ENCODE peak calls at places on chromosome 2, in six cellular contexts. One of them, this sample, is unnamed.

GRCh38 chr2:128577141-128577930 is 258.7 kb upstream of the HS6ST1 start:
- DNase-seq in neuronal stem cell: no peak
- DNase-seq in IMR-90: no peak
- DNase-seq in mesenchymal stem cell: no peak
- DNase-seq in H1: no peak
- DNase-seq in trophoblast cell: no peak
- DNase-seq in this sample: no peak

GRCh38 chr2:230921806-230922595 is 3.0 kb downstream of the GPR55 start:
- DNase-seq in neuronal stem cell: no peak
- DNase-seq in IMR-90: no peak
- DNase-seq in mesenchymal stem cell: no peak
- DNase-seq in H1: no peak
- DNase-seq in trophoblast cell: peak; percentile 9
- DNase-seq in this sample: peak; percentile 21

GRCh38 chr2:17877811-17878221 is 651 bp upstream of the KCNS3 start:
- DNase-seq in neuronal stem cell: peak; percentile 26
- DNase-seq in IMR-90: no peak
- DNase-seq in mesenchymal stem cell: peak; percentile 26
- DNase-seq in H1: peak; percentile 58
- DNase-seq in trophoblast cell: peak; percentile 31
- DNase-seq in this sample: peak; percentile 44

GRCh38 chr2:16199882-16200590 is 259.7 kb downstream of the MYCN start:
- DNase-seq in neuronal stem cell: no peak
- DNase-seq in IMR-90: no peak
- DNase-seq in mesenchymal stem cell: no peak
- DNase-seq in H1: no peak
- DNase-seq in trophoblast cell: no peak
- DNase-seq in this sample: no peak

GRCh38 chr2:202609381-202610145 is 25.2 kb upstream of the FAM117B start:
- DNase-seq in neuronal stem cell: no peak
- DNase-seq in IMR-90: no peak
- DNase-seq in mesenchymal stem cell: no peak
- DNase-seq in H1: no peak
- DNase-seq in trophoblast cell: no peak
- DNase-seq in this sample: no peak

GRCh38 chr2:17166506-17166905 is 351.7 kb downstream of the RAD51AP2 start:
- DNase-seq in neuronal stem cell: no peak
- DNase-seq in IMR-90: peak; percentile 4
- DNase-seq in mesenchymal stem cell: peak; percentile 59
- DNase-seq in H1: no peak
- DNase-seq in trophoblast cell: no peak
- DNase-seq in this sample: no peak

GRCh38 chr2:166060191-166060590 is 67.6 kb downstream of the SCN1A start:
- DNase-seq in neuronal stem cell: no peak
- DNase-seq in IMR-90: peak; percentile 22
- DNase-seq in mesenchymal stem cell: no peak
- DNase-seq in H1: no peak
- DNase-seq in trophoblast cell: no peak
- DNase-seq in this sample: no peak

GRCh38 chr2:168830958-168831357 is 28.5 kb downstream of the NOSTRIN start:
- DNase-seq in neuronal stem cell: no peak
- DNase-seq in IMR-90: no peak
- DNase-seq in mesenchymal stem cell: no peak
- DNase-seq in H1: no peak
- DNase-seq in trophoblast cell: no peak
- DNase-seq in this sample: no peak

GRCh38 chr2:219603784-219604183 is 6.1 kb downstream of the STK11IP start:
- DNase-seq in neuronal stem cell: no peak
- DNase-seq in IMR-90: no peak
- DNase-seq in mesenchymal stem cell: no peak
- DNase-seq in H1: no peak
- DNase-seq in trophoblast cell: no peak
- DNase-seq in this sample: no peak

GRCh38 chr2:88227446-88227845 is 57.3 kb downstream of the THNSL2 start:
- DNase-seq in neuronal stem cell: no peak
- DNase-seq in IMR-90: no peak
- DNase-seq in mesenchymal stem cell: no peak
- DNase-seq in H1: no peak
- DNase-seq in trophoblast cell: no peak
- DNase-seq in this sample: no peak

GRCh38 chr2:30072250-30072842 is 74.5 kb upstream of the YPEL5 start:
- DNase-seq in neuronal stem cell: peak; percentile 81
- DNase-seq in IMR-90: peak; percentile 72
- DNase-seq in mesenchymal stem cell: peak; percentile 70
- DNase-seq in H1: peak; percentile 83
- DNase-seq in trophoblast cell: peak; percentile 95
- DNase-seq in this sample: peak; percentile 83

GRCh38 chr2:234378440-234378839 is 118.4 kb downstream of the ARL4C start:
- DNase-seq in neuronal stem cell: no peak
- DNase-seq in IMR-90: peak; percentile 62
- DNase-seq in mesenchymal stem cell: no peak
- DNase-seq in H1: no peak
- DNase-seq in trophoblast cell: peak; percentile 80
- DNase-seq in this sample: no peak

GRCh38 chr2:168030862-168031624 is 216.4 kb downstream of the STK39 start:
- DNase-seq in neuronal stem cell: no peak
- DNase-seq in IMR-90: peak; percentile 95
- DNase-seq in mesenchymal stem cell: peak; percentile 82
- DNase-seq in H1: no peak
- DNase-seq in trophoblast cell: no peak
- DNase-seq in this sample: no peak

GRCh38 chr2:211035548-211036185 is 479.3 kb downstream of the CPS1 start:
- DNase-seq in neuronal stem cell: peak; percentile 26
- DNase-seq in IMR-90: peak; percentile 4
- DNase-seq in mesenchymal stem cell: peak; percentile 46
- DNase-seq in H1: no peak
- DNase-seq in trophoblast cell: peak; percentile 23
- DNase-seq in this sample: no peak

GRCh38 chr2:175366814-175367213 is 185.3 kb upstream of the ATP5MC3 start:
- DNase-seq in neuronal stem cell: peak; percentile 41
- DNase-seq in IMR-90: peak; percentile 43
- DNase-seq in mesenchymal stem cell: peak; percentile 42
- DNase-seq in H1: peak; percentile 53
- DNase-seq in trophoblast cell: peak; percentile 65
- DNase-seq in this sample: peak; percentile 52

GRCh38 chr2:211760103-211760502 is 778.5 kb downstream of the ERBB4 start:
- DNase-seq in neuronal stem cell: no peak
- DNase-seq in IMR-90: no peak
- DNase-seq in mesenchymal stem cell: no peak
- DNase-seq in H1: no peak
- DNase-seq in trophoblast cell: peak; percentile 11
- DNase-seq in this sample: no peak

DNA sequence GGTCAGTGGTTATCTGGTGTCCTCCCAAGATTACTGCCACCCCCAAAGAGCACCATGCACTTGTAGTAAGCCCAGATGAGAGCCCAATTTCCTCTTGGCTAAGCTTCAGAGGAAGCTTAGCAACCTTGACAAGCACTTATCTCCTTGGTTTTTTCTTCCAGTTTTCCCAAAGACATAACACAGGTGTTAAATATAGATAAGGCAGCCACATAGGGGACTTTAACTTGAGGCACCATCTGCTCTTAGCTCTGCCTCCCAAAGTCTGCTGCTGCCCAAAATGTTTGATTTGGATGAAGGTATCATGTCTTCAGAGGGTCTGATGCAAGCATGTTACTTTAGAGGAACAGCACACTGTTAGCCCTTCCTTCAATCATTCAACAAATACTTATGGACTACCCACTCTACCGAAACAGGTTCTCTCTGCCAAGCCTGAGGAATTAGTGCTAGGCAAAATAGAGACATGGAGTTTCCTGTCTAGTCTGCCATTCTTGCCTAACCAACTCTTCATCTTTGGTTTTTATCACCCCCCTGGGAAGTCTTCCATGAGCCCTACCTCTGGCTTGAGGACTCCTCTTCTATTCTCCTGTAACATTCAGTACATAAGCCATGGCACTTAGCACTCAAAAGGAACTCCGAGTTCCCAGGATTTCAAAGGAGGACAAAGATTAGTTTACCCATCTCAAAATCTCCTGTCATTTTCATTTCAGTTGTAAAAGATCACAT is 73.7 kb downstream of the SP3 start:
- DNase-seq in neuronal stem cell: no peak
- DNase-seq in IMR-90: no peak
- DNase-seq in mesenchymal stem cell: no peak
- DNase-seq in H1: no peak
- DNase-seq in trophoblast cell: no peak
- DNase-seq in this sample: no peak
- H4K91ac ChIP-seq in neuronal stem cell: no peak overlapping the region
- H4K91ac ChIP-seq in IMR-90: no peak overlapping the region
- H4K91ac ChIP-seq in mesenchymal stem cell: no peak overlapping the region
- H4K91ac ChIP-seq in H1: no peak overlapping the region
- H4K91ac ChIP-seq in trophoblast cell: no peak overlapping the region
- H4K91ac ChIP-seq in this sample: no peak overlapping the region

GRCh38 chr2:213274143-213274542 is 10.1 kb upstream of the SPAG16 start:
- DNase-seq in neuronal stem cell: no peak
- DNase-seq in IMR-90: no peak
- DNase-seq in mesenchymal stem cell: no peak
- DNase-seq in H1: no peak
- DNase-seq in trophoblast cell: no peak
- DNase-seq in this sample: no peak
- H4K91ac ChIP-seq in neuronal stem cell: no peak overlapping the region
- H4K91ac ChIP-seq in IMR-90: no peak overlapping the region
- H4K91ac ChIP-seq in mesenchymal stem cell: no peak overlapping the region
- H4K91ac ChIP-seq in H1: no peak overlapping the region
- H4K91ac ChIP-seq in trophoblast cell: no peak overlapping the region
- H4K91ac ChIP-seq in this sample: no peak overlapping the region

GRCh38 chr2:77018219-77018618 is 504.0 kb downstream of the LRRTM4 start:
- DNase-seq in neuronal stem cell: peak; percentile 55
- DNase-seq in IMR-90: no peak
- DNase-seq in mesenchymal stem cell: no peak
- DNase-seq in H1: no peak
- DNase-seq in trophoblast cell: no peak
- DNase-seq in this sample: no peak
- H4K91ac ChIP-seq in neuronal stem cell: no peak overlapping the region
- H4K91ac ChIP-seq in IMR-90: no peak overlapping the region
- H4K91ac ChIP-seq in mesenchymal stem cell: no peak overlapping the region
- H4K91ac ChIP-seq in H1: no peak overlapping the region
- H4K91ac ChIP-seq in trophoblast cell: no peak overlapping the region
- H4K91ac ChIP-seq in this sample: no peak overlapping the region

DNA sequence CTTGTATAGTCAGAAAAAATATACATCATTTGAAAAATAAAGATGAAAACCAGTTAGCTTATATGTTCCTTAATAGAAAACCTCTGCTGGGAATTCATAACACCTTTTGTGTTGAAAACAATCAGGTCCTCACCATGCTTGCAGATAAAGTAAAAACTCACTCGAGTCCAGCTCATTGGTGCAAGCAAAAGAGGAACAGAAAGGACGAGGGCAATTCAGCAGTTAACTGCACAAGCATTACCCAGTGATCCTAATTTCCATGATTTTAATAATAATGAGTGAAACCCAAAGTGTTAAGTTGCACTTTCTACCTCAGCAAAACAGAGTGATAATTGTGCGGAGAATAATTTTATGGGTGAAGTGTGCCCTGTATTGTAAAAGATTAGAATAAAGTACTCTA is 839.9 kb downstream of the BCL11A start:
- DNase-seq in neuronal stem cell: no peak
- DNase-seq in IMR-90: no peak
- DNase-seq in mesenchymal stem cell: no peak
- DNase-seq in H1: no peak
- DNase-seq in trophoblast cell: no peak
- DNase-seq in this sample: no peak
- H4K91ac ChIP-seq in neuronal stem cell: no peak overlapping the region
- H4K91ac ChIP-seq in IMR-90: no peak overlapping the region
- H4K91ac ChIP-seq in mesenchymal stem cell: no peak overlapping the region
- H4K91ac ChIP-seq in H1: no peak overlapping the region
- H4K91ac ChIP-seq in trophoblast cell: no peak overlapping the region
- H4K91ac ChIP-seq in this sample: no peak overlapping the region

DNA sequence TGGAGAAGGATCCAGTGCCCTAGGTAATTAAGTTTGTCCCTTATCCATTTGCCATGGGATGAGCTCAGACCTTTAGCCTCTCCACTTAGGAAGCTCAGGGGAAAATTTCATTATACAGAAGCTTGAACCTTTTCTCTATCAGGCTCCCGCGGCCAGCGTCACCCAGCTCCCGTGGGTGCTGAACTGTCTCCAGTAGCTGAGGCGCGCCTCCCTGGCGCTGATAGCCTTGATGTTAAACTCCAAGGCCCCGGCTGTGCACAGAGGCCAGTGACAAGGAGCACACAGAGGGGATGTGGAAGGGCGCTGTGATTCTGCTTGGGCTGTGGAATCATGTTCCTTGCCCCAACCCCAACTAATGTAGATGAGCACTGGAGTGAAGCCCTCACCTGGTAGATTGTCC is 50.8 kb downstream of the NRP2 start:
- DNase-seq in neuronal stem cell: no peak
- DNase-seq in IMR-90: no peak
- DNase-seq in mesenchymal stem cell: no peak
- DNase-seq in H1: no peak
- DNase-seq in trophoblast cell: no peak
- DNase-seq in this sample: no peak
- H4K91ac ChIP-seq in neuronal stem cell: peak overlapping the region; percentile 87
- H4K91ac ChIP-seq in IMR-90: peak overlapping the region; percentile 86
- H4K91ac ChIP-seq in mesenchymal stem cell: peak overlapping the region; percentile 85
- H4K91ac ChIP-seq in H1: no peak overlapping the region
- H4K91ac ChIP-seq in trophoblast cell: peak overlapping the region; percentile 72
- H4K91ac ChIP-seq in this sample: no peak overlapping the region